ENCODE peak calls at places on chromosome 20, in four cellular contexts. One of them, this sample, is unnamed.

GRCh38 chr20:57445298-57445697 is 54.1 kb downstream of the RBM38 start:
- DNase-seq in A549: no peak
- DNase-seq in HepG2: no peak
- DNase-seq in K562: no peak
- DNase-seq in this sample: no peak

GRCh38 chr20:64176548-64177419 is 12.5 kb downstream of the MYT1 start:
- DNase-seq in K562: no peak
- DNase-seq in A549: no peak
- DNase-seq in HepG2: no peak
- DNase-seq in this sample: no peak

GRCh38 chr20:25055711-25056492 is 2.0 kb downstream of the ACSS1 start:
- DNase-seq in A549: no peak
- DNase-seq in HepG2: no peak
- DNase-seq in K562: peak; percentile 57
- DNase-seq in this sample: no peak

GRCh38 chr20:14522595-14522994 is 185.2 kb upstream of the FLRT3 start:
- DNase-seq in K562: no peak
- DNase-seq in HepG2: no peak
- DNase-seq in A549: no peak
- DNase-seq in this sample: no peak

GRCh38 chr20:39233755-39234154 is 271.6 kb downstream of the DHX35 start:
- DNase-seq in HepG2: no peak
- DNase-seq in A549: no peak
- DNase-seq in K562: no peak
- DNase-seq in this sample: no peak

GRCh38 chr20:2387180-2387577 is 6.5 kb downstream of the TGM6 start:
- DNase-seq in HepG2: peak; percentile 48
- DNase-seq in A549: peak; percentile 51
- DNase-seq in K562: peak; percentile 63
- DNase-seq in this sample: peak; percentile 73

GRCh38 chr20:32356935-32357868 is 929 bp upstream of the ASXL1 start:
- DNase-seq in HepG2: peak; percentile 76
- DNase-seq in A549: no peak
- DNase-seq in K562: peak; percentile 43
- DNase-seq in this sample: no peak

GRCh38 chr20:47956261-47956995 is 171.1 kb upstream of the SULF2 start:
- DNase-seq in HepG2: no peak
- DNase-seq in K562: no peak
- DNase-seq in A549: no peak
- DNase-seq in this sample: no peak

GRCh38 chr20:384723-385122 is 4.2 kb downstream of the TRIB3 start:
- DNase-seq in A549: no peak
- DNase-seq in K562: no peak
- DNase-seq in HepG2: no peak
- DNase-seq in this sample: no peak

GRCh38 chr20:15342987-15343639 is 1005.7 kb upstream of the FLRT3 start:
- DNase-seq in HepG2: no peak
- DNase-seq in A549: no peak
- DNase-seq in K562: no peak
- DNase-seq in this sample: no peak

GRCh38 chr20:18851556-18852098 is 38.0 kb downstream of the SCP2D1 start:
- DNase-seq in HepG2: no peak
- DNase-seq in K562: no peak
- DNase-seq in A549: no peak
- DNase-seq in this sample: no peak

GRCh38 chr20:6863798-6864201 is 96.3 kb downstream of the BMP2 start:
- DNase-seq in HepG2: no peak
- DNase-seq in K562: no peak
- DNase-seq in A549: no peak
- DNase-seq in this sample: no peak

GRCh38 chr20:44642203-44643153 is 9.0 kb downstream of the ADA start:
- DNase-seq in HepG2: peak; percentile 69
- DNase-seq in A549: peak; percentile 85
- DNase-seq in K562: peak; percentile 39
- DNase-seq in this sample: peak; percentile 45

GRCh38 chr20:6395695-6396094 is 272.9 kb upstream of the FERMT1 start:
- DNase-seq in K562: no peak
- DNase-seq in HepG2: no peak
- DNase-seq in A549: peak; percentile 4
- DNase-seq in this sample: no peak

GRCh38 chr20:31894980-31895675 is 24.7 kb downstream of the TTLL9 start:
- DNase-seq in HepG2: peak; percentile 73
- DNase-seq in A549: peak; percentile 58
- DNase-seq in K562: no peak
- DNase-seq in this sample: no peak

GRCh38 chr20:21325296-21325695 is 22.2 kb downstream of the XRN2 start:
- DNase-seq in HepG2: no peak
- DNase-seq in K562: peak; percentile 28
- DNase-seq in A549: no peak
- DNase-seq in this sample: no peak

GRCh38 chr20:21583486-21584168 is 69.8 kb upstream of the NKX2-2 start:
- DNase-seq in HepG2: no peak
- DNase-seq in A549: no peak
- DNase-seq in K562: no peak
- DNase-seq in this sample: no peak

GRCh38 chr20:44235702-44236101 is 11.4 kb upstream of the GDAP1L1 start:
- DNase-seq in K562: no peak
- DNase-seq in HepG2: no peak
- DNase-seq in A549: no peak
- DNase-seq in this sample: no peak

GRCh38 chr20:38242848-38243449 is 17.6 kb downstream of the KIAA1755 start:
- DNase-seq in HepG2: peak; percentile 31
- DNase-seq in K562: peak; percentile 47
- DNase-seq in A549: peak; percentile 71
- DNase-seq in this sample: peak; percentile 55

GRCh38 chr20:62603021-62603906 is 39.0 kb upstream of the SLCO4A1 start:
- DNase-seq in A549: no peak
- DNase-seq in K562: no peak
- DNase-seq in HepG2: no peak
- DNase-seq in this sample: no peak

GRCh38 chr20:38024496-38024895 is 8.8 kb downstream of the TTI1 start:
- DNase-seq in K562: no peak
- DNase-seq in A549: no peak
- DNase-seq in HepG2: no peak
- DNase-seq in this sample: no peak

GRCh38 chr20:48612335-48612734 is 215.5 kb downstream of the PREX1 start:
- DNase-seq in K562: no peak
- DNase-seq in HepG2: no peak
- DNase-seq in A549: no peak
- DNase-seq in this sample: no peak

GRCh38 chr20:53842301-53843099 is 227.9 kb downstream of the BCAS1 start:
- DNase-seq in K562: no peak
- DNase-seq in A549: no peak
- DNase-seq in HepG2: no peak
- DNase-seq in this sample: no peak

GRCh38 chr20:17568972-17569471 is 853 bp upstream of the DSTN start:
- DNase-seq in A549: peak; percentile 98
- DNase-seq in HepG2: peak; percentile 95
- DNase-seq in K562: peak; percentile 57
- DNase-seq in this sample: peak; percentile 54

GRCh38 chr20:23820493-23820892 is 6.0 kb downstream of the CST2 start:
- DNase-seq in K562: no peak
- DNase-seq in HepG2: no peak
- DNase-seq in A549: peak; percentile 18
- DNase-seq in this sample: no peak

GRCh38 chr20:36777152-36777551 is 3.6 kb upstream of the DSN1 start:
- DNase-seq in HepG2: no peak
- DNase-seq in A549: no peak
- DNase-seq in K562: peak; percentile 44
- DNase-seq in this sample: no peak

GRCh38 chr20:24206995-24207394 is 218.4 kb upstream of the GGTLC1 start:
- DNase-seq in K562: no peak
- DNase-seq in A549: no peak
- DNase-seq in HepG2: no peak
- DNase-seq in this sample: no peak

GRCh38 chr20:47809561-47809960 is 24.3 kb upstream of the SULF2 start:
- DNase-seq in K562: no peak
- DNase-seq in A549: peak; percentile 13
- DNase-seq in HepG2: no peak
- DNase-seq in this sample: peak; percentile 16

GRCh38 chr20:31605902-31606677 is 1.0 kb downstream of the ID1 start:
- DNase-seq in K562: peak; percentile 43
- DNase-seq in HepG2: peak; percentile 47
- DNase-seq in A549: no peak
- DNase-seq in this sample: peak; percentile 43

GRCh38 chr20:37669773-37670236 is 24.0 kb upstream of the CTNNBL1 start:
- DNase-seq in A549: no peak
- DNase-seq in HepG2: no peak
- DNase-seq in K562: no peak
- DNase-seq in this sample: no peak

GRCh38 chr20:15740046-15740775 is 833.0 kb downstream of the KIF16B start:
- DNase-seq in HepG2: no peak
- DNase-seq in K562: no peak
- DNase-seq in A549: no peak
- DNase-seq in this sample: no peak

DNA sequence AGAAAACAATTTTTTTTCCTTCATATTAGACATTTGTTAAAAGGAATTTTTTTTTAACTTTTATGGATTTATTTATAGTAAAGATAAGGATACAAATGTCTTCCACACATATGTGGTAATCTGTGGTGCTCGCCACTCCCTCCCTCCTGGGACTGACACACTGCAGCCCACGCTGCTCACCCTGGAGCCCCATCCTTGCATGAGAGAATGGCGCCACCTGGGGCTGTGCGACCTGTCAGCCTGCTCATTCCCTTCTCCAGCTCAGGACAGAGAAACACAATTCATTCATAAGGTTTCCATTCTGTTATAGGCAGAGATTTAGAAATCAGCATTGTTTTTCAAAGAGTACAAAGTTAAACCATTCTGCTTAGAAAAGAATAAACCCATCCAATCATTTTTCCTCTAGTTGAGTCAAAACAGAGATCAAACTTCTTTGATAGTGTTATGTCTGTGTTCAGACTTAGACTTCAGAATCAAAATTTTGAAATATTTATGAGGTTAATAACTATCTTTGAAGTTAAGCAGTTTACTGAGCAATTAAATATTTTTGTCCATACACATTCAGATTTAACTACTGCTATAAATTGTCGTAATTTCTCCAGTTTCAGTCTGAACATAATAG is 42.8 kb upstream of the DYNLRB1 start:
- DNase-seq in A549: peak; percentile 74
- DNase-seq in K562: peak; percentile 44
- DNase-seq in HepG2: peak; percentile 72
- DNase-seq in this sample: peak; percentile 74
- TF ChIP-seq HMGXB4 in A549: no peak
- TF ChIP-seq HMGXB4 in K562: no peak
- TF ChIP-seq HMGXB4 in HepG2: peak; percentile 78
- TF ChIP-seq HMGXB4 in this sample: no peak

GRCh38 chr20:50127587-50128519 is 14.9 kb upstream of the UBE2V1 start:
- DNase-seq in HepG2: no peak
- DNase-seq in K562: no peak
- DNase-seq in A549: no peak
- DNase-seq in this sample: no peak
- TF ChIP-seq HMGXB4 in HepG2: no peak
- TF ChIP-seq HMGXB4 in K562: no peak
- TF ChIP-seq HMGXB4 in A549: no peak
- TF ChIP-seq HMGXB4 in this sample: no peak

DNA sequence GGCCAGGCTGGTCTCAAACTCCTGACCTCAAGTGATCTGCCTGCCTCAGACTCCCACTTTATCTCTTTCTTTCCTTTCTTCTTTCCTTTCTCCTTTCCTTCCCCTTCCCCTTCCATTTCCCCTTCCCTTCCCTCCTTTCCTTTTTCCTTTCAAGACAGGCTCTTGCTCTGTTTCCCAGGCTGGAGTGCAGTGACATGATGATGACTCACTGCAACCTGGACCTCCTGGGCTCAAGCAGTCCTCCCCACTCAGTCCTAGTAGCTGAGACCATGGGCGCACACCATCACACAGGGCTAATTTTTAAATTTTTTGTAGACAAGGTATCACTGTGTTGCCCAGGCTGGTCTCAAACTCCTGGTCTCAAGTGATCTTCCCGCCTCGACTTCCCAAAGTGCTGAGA is 377.6 kb upstream of the ZFP64 start:
- DNase-seq in K562: no peak
- DNase-seq in A549: no peak
- DNase-seq in HepG2: no peak
- DNase-seq in this sample: no peak
- TF ChIP-seq HMGXB4 in K562: no peak
- TF ChIP-seq HMGXB4 in A549: no peak
- TF ChIP-seq HMGXB4 in HepG2: no peak
- TF ChIP-seq HMGXB4 in this sample: no peak

GRCh38 chr20:59157064-59157463 is 6.6 kb upstream of the ZNF831 start:
- DNase-seq in HepG2: no peak
- DNase-seq in K562: no peak
- DNase-seq in A549: no peak
- DNase-seq in this sample: no peak

GRCh38 chr20:59158673-59159072 is 4.9 kb upstream of the ZNF831 start:
- DNase-seq in K562: no peak
- DNase-seq in A549: no peak
- DNase-seq in HepG2: no peak
- DNase-seq in this sample: no peak

GRCh38 chr20:59159822-59160740 is 3.5 kb upstream of the ZNF831 start:
- DNase-seq in K562: no peak
- DNase-seq in A549: no peak
- DNase-seq in HepG2: no peak
- DNase-seq in this sample: no peak

GRCh38 chr20:59157961-59158541 is 5.6 kb upstream of the ZNF831 start:
- DNase-seq in K562: no peak
- DNase-seq in A549: no peak
- DNase-seq in HepG2: no peak
- DNase-seq in this sample: no peak

DNA sequence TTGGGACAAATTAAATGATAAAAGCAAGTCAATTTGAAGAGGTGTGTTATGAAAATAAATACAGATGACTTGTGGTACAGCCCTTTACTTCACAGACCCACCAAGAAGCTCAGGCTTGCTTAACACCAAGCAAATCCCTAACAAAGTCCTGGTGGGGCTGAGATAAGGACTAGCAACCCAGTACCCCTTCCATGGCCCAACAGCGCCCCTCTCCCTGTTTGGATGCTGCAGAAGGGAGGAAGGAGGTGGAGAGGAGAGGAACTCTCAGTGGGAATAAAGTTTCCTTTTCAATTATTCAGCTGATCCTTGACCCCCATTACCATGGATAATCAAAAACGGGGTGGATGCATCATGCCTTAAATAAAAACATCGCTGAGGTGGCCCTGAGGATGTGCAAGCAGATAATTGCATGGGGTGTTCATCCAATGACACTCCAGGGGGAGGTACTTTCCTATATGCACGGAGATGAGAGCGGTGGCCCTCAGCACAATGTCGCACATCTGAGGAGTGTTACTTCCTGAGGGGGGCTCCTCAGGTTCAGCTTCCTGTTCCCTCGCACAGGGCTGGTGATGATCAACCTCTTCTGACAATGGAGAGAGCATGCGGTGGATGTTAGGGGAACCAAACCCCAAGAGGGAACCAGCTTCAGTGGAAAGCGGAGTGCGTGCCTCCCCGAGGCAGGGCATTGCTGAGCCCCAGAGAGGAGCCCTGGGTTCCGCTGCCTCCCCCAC is 4.4 kb upstream of the ZNF831 start:
- DNase-seq in K562: no peak
- DNase-seq in A549: no peak
- DNase-seq in HepG2: no peak
- DNase-seq in this sample: peak; percentile 50
- TF ChIP-seq HMGXB4 in K562: no peak
- TF ChIP-seq HMGXB4 in A549: no peak
- TF ChIP-seq HMGXB4 in HepG2: no peak
- TF ChIP-seq HMGXB4 in this sample: no peak